ENCODE peak calls at places on chromosomes 4 and X, in four cellular contexts. Z is fibroblast of lung, G is tibial artery, K is suprapubic skin. A is an unnamed sample.

GRCh38 chr4:16199132-16199531 is 27.1 kb downstream of the TAPT1 start:
- DNase-seq in Z (peak; percentile 30), G (no peak), K (no peak), A (no peak)

GRCh38 chr4:112982677-112983076 is 66.8 kb upstream of the ANK2 start:
- DNase-seq in Z (no peak), G (no peak), K (no peak), A (no peak)

GRCh38 chrX:42920752-42921151 is 142.8 kb upstream of the PPP1R2C start:
- DNase-seq in Z (no peak), G (no peak), K (no peak), A (no peak)

GRCh38 chr4:139457318-139457717 is 3.4 kb downstream of the RAB33B start:
- DNase-seq in Z (no peak), G (no peak), K (no peak), A (no peak)

GRCh38 chrX:51837926-51838325 is 55.5 kb upstream of the MAGED1 start:
- DNase-seq in Z (peak; percentile 42), G (peak; percentile 25), K (peak; percentile 65), A (no peak)

GRCh38 chr4:40055379-40055872 is 1.2 kb upstream of the N4BP2 start:
- DNase-seq in Z (no peak), G (no peak), K (no peak), A (no peak)

GRCh38 chr4:183268556-183268955 is 51.5 kb downstream of the CLDN22 start:
- DNase-seq in Z (no peak), G (no peak), K (no peak), A (no peak)

GRCh38 chrX:155949098-155949497 is 48.4 kb upstream of the IL9R start:
- DNase-seq in Z (no peak), G (no peak), K (no peak), A (no peak)

GRCh38 chr4:126361287-126361686 is 1046.5 kb downstream of the FAT4 start:
- DNase-seq in Z (no peak), G (no peak), K (no peak), A (no peak)

GRCh38 chr4:7134737-7135388 is 57.5 kb upstream of the SORCS2 start:
- DNase-seq in Z (peak; percentile 94), G (peak; percentile 73), K (peak; percentile 70), A (peak; percentile 87)

GRCh38 chr4:76377922-76378321 is 43.0 kb downstream of the CCDC158 start:
- DNase-seq in Z (peak; percentile 65), G (no peak), K (no peak), A (no peak)

GRCh38 chr4:36152712-36153111 is 91.6 kb downstream of the ARAP2 start:
- DNase-seq in Z (no peak), G (no peak), K (no peak), A (no peak)

GRCh38 chrX:1480082-1480785 is 27.5 kb upstream of the ASMTL start:
- DNase-seq in Z (no peak), G (peak; percentile 8), K (peak; percentile 17), A (no peak)

GRCh38 chr4:158875455-158875854 is 106.6 kb downstream of the FNIP2 start:
- DNase-seq in Z (no peak), G (no peak), K (no peak), A (no peak)

GRCh38 chr4:94974773-94975172 is 217.0 kb downstream of the BMPR1B start:
- DNase-seq in Z (peak; percentile 73), G (no peak), K (no peak), A (no peak)

DNA sequence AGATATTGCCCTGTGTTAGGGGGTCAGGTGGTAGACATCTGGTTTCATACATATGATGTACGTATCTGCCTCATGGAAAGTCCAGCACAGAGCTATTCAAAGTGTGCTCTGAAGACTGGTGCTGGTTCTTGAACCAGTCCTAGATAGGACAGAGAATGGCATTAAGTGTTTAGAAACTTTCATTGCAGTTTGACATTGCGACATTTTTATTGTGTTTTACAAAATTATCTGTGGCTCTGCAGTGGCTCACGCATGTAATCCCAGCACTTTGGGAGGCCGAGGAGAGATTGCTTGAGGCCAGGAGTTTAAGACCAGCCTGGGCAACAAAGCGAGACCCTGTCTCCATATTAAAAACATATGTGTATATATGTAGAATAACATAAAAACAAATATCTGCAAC is 56.9 kb downstream of the USP9X start:
- DNase-seq in Z (no peak), G (no peak), K (no peak), A (no peak)
- H3K27ac ChIP-seq in Z (no peak overlapping the region), G (no peak overlapping the region), K (no peak overlapping the region), A (no peak overlapping the region)

DNA sequence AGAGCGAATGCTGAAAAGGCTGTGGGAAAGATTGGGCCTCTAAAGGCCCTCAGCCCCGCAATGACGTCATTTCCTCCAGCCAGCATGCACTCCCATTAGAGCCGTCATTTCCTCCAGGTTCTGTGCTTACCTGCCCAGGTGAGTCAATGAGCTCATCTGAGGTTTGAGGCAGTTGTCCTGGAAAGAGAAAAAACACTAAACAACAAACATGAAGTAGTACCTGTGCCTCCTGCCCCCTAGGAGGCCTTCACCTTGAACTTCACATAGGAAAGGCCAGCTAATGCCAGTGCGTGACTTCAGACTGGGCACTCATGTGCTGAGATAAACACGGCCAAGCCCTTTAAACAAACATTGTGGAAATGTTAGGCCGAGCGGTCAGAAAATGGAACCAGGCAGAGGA is 55.9 kb downstream of the FHDC1 start:
- DNase-seq in Z (no peak), G (no peak), K (no peak), A (no peak)
- H3K27ac ChIP-seq in Z (no peak overlapping the region), G (no peak overlapping the region), K (no peak overlapping the region), A (no peak overlapping the region)

DNA sequence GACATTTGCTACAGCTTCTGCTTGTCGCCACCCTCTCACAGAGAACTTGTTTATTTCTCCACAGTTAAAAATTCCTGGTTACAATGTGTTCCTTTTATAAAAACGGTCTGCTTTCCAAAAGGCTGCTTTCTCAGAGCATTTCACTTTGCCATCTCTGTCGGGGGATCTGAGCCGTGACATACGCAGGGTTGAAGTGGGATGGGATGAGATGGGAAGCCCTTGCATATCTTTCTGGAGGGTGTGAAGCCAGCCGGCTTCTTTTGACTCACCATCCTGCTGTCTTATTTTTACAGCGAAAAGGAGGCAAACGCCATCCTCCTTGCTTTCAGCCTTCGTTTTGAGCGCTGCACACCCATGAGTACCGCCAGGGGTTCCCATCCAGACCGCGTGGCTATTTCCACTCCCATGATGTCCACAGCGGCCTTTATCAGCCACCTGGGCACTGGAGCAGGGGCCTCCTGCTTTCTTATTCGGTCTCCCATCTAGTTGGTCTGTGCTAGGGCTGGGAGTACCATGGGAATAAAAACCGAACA is 99.8 kb upstream of the GATB start:
- DNase-seq in Z (no peak), G (no peak), K (no peak), A (no peak)
- H3K27ac ChIP-seq in Z (no peak overlapping the region), G (no peak overlapping the region), K (no peak overlapping the region), A (no peak overlapping the region)

GRCh38 chrX:153669174-153669890 is 4.3 kb downstream of the PNCK start:
- DNase-seq in Z (no peak), G (no peak), K (no peak), A (peak; percentile 73)
- H3K27ac ChIP-seq in Z (no peak overlapping the region), G (no peak overlapping the region), K (no peak overlapping the region), A (no peak overlapping the region)

DNA sequence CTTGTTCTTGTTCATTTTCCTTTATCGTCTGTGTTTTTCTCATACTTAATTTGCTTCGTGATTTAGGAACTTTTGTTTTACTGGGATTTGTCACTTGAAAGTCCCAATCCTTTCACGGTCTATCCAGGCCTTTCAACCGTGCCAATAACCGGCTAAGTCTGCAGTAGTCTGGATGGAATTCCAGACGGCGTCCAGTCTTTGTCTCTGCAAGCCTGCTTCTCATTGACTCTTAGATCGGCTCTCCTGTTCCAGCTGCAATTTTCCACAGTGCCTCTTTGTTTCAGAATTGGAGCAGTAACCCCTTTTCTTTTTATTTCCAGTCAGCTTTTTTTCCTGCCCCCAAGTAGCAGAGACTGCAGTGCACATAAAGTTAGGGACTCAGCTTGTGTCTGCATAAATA is 37.2 kb upstream of the DHRSX start:
- DNase-seq in Z (no peak), G (no peak), K (no peak), A (no peak)
- H3K27ac ChIP-seq in Z (no peak overlapping the region), G (no peak overlapping the region), K (no peak overlapping the region), A (no peak overlapping the region)

A was measured in aorta.